ENCODE peak calls at places on chromosomes 16 and 17, in seven cellular contexts. L is H1, I is body of pancreas, P is pancreas, V is neural progenitor cell, G is endothelial cell of umbilical vein, C is right atrium auricular region. B is an unnamed sample. For H3K9me3, the result is how much of the 10 kb centered on the place peaks cover.

GRCh38 chr16:28553776-28554633 is at the start of gene SGF29:
- DNase-seq in C (peak), L (peak), V (peak), G (peak), P (peak), I (peak), B (peak)

GRCh38 chr17:31480067-31480466 is 88.6 kb downstream of the RAB11FIP4 start:
- DNase-seq in G (no peak), I (no peak), L (no peak), V (no peak), C (no peak), P (no peak), B (no peak)

GRCh38 chr17:49576906-49577650 is 1.4 kb downstream of the NXPH3 start:
- DNase-seq in I (no peak), C (no peak), G (no peak), V (no peak), L (no peak), P (no peak), B (peak)

GRCh38 chr17:82851381-82851780 is 11.6 kb upstream of the ZNF750 start:
- DNase-seq in P (peak), C (no peak), V (no peak), L (no peak), I (no peak), G (no peak), B (peak)

GRCh38 chr17:46201491-46201890 is 8.3 kb upstream of the KANSL1 start:
- DNase-seq in V (no peak), I (no peak), L (no peak), C (no peak), G (no peak), P (no peak), B (no peak)

GRCh38 chr16:922051-922450 is 48.7 kb downstream of the LMF1 start:
- DNase-seq in V (no peak), P (no peak), I (no peak), L (no peak), C (no peak), G (no peak), B (peak)

GRCh38 chr17:57676543-57676942 is 68.6 kb downstream of the CCDC182 start:
- DNase-seq in C (peak), V (no peak), P (no peak), G (no peak), L (peak), I (no peak), B (no peak)

GRCh38 chr16:85019659-85020245 is 7.8 kb upstream of the KIAA0513 start:
- DNase-seq in L (no peak), G (no peak), I (peak), V (no peak), C (no peak), P (no peak), B (peak)

GRCh38 chr16:84976644-84977400 is 34.5 kb downstream of the ZDHHC7 start:
- DNase-seq in G (peak), V (no peak), I (peak), P (no peak), L (no peak), C (no peak), B (no peak)

GRCh38 chr16:46882304-46882939 is 1.7 kb upstream of the GPT2 start:
- DNase-seq in G (no peak), V (no peak), L (no peak), C (no peak), I (no peak), P (no peak), B (no peak)

GRCh38 chr17:77382966-77383612 is 242.3 kb downstream of the SEC14L1 start:
- DNase-seq in V (no peak), G (no peak), P (no peak), C (no peak), I (no peak), L (no peak), B (no peak)

GRCh38 chr17:38926290-38927070 is 1.1 kb downstream of the LASP1NB start:
- DNase-seq in L (no peak), P (no peak), V (no peak), G (no peak), C (no peak), I (no peak), B (no peak)

GRCh38 chr17:41972571-41973411 is 6.2 kb downstream of the CNP start:
- DNase-seq in P (peak), C (no peak), G (no peak), I (peak), L (no peak), V (no peak), B (peak)

GRCh38 chr16:56424791-56425438 is 430 bp downstream of the AMFR start:
- DNase-seq in L (peak), I (peak), G (peak), C (no peak), P (peak), V (no peak), B (peak)

GRCh38 chr17:13036776-13037175 is 18.9 kb upstream of the ELAC2 start:
- DNase-seq in V (no peak), G (no peak), I (no peak), C (no peak), P (no peak), L (no peak), B (no peak)

GRCh38 chr17:7313890-7314718 is 1.1 kb downstream of the GPS2 start:
- DNase-seq in I (no peak), C (no peak), V (no peak), P (no peak), L (no peak), G (no peak), B (no peak)

GRCh38 chr16:11076259-11077018 is 132.1 kb downstream of the CLEC16A start:
- DNase-seq in I (no peak), L (no peak), C (no peak), P (peak), G (no peak), V (peak), B (no peak)

GRCh38 chr17:27751166-27751565 is 49.2 kb downstream of the NOS2 start:
- DNase-seq in I (no peak), V (no peak), C (no peak), L (peak), G (no peak), P (no peak), B (peak)

GRCh38 chr16:49478107-49478506 is 104.5 kb downstream of the C16orf78 start:
- DNase-seq in V (no peak), I (no peak), P (peak), G (no peak), L (no peak), C (no peak), B (peak)

GRCh38 chr16:85757341-85757822 is 6.5 kb upstream of the C16orf74 start:
- DNase-seq in C (no peak), V (no peak), L (no peak), P (no peak), I (no peak), G (no peak), B (no peak)

GRCh38 chr16:11632455-11632921 is 35.8 kb upstream of the SNN start:
- DNase-seq in I (peak), V (peak), L (no peak), G (peak), P (no peak), C (peak), B (peak)

GRCh38 chr17:77609553-77610517 is 348.7 kb upstream of the TNRC6C start:
- DNase-seq in L (peak), C (no peak), I (no peak), P (no peak), G (no peak), V (no peak), B (no peak)

GRCh38 chr17:15169676-15170075 is 95.5 kb downstream of the PMP22 start:
- DNase-seq in V (no peak), P (no peak), G (no peak), L (no peak), C (no peak), I (no peak), B (no peak)

GRCh38 chr16:79402356-79402755 is 198.2 kb downstream of the MAF start:
- DNase-seq in V (no peak), C (no peak), P (no peak), L (no peak), I (no peak), G (no peak), B (peak)

GRCh38 chr16:11191665-11192064 is 64.3 kb downstream of the SOCS1 start:
- DNase-seq in I (no peak), L (no peak), C (no peak), P (no peak), V (no peak), G (no peak), B (no peak)

GRCh38 chr17:80408872-80409271 is 6.1 kb upstream of the ENDOV start:
- DNase-seq in I (peak), C (no peak), G (peak), V (no peak), L (no peak), P (no peak), B (no peak)

GRCh38 chr17:1232331-1232730 is 37.9 kb upstream of the BHLHA9 start:
- DNase-seq in G (no peak), L (no peak), P (no peak), V (no peak), C (no peak), I (no peak), B (no peak)

GRCh38 chr16:82954224-82954929 is 327.6 kb downstream of the CDH13 start:
- DNase-seq in I (no peak), G (no peak), C (no peak), L (no peak), P (no peak), V (no peak), B (no peak)

GRCh38 chr16:88300463-88300835 is 82.3 kb upstream of the ZNF469 start:
- DNase-seq in C (no peak), P (no peak), G (no peak), L (no peak), V (no peak), I (no peak), B (peak)

GRCh38 chr17:68513932-68514331 is 1.7 kb downstream of the PRKAR1A start:
- DNase-seq in L (no peak), P (no peak), V (no peak), G (peak), C (no peak), I (no peak), B (no peak)

GRCh38 chr16:81179219-81179618 is 59.3 kb upstream of the BCO1 start:
- DNase-seq in P (no peak), I (no peak), C (no peak), L (no peak), G (no peak), V (no peak), B (no peak)

GRCh38 chr16:24150282-24150681 is 105.9 kb upstream of the CACNG3 start:
- DNase-seq in L (no peak), P (no peak), G (no peak), V (no peak), C (no peak), I (no peak), B (no peak)

GRCh38 chr16:57145964-57146647 is 39.7 kb downstream of the PSME3IP1 start:
- DNase-seq in V (no peak), P (no peak), I (no peak), G (no peak), C (no peak), L (no peak), B (no peak)

GRCh38 chr17:27888945-27889344 is 4.2 kb downstream of the LYRM9 start:
- DNase-seq in C (no peak), P (no peak), G (peak), L (peak), I (peak), V (peak), B (peak)

GRCh38 chr17:78532922-78533640 is 44.1 kb downstream of the DNAH17 start:
- DNase-seq in V (no peak), I (no peak), P (peak), L (no peak), C (no peak), G (peak), B (peak)

GRCh38 chr17:32569171-32570080 is 82.6 kb downstream of the CDK5R1 start:
- DNase-seq in P (no peak), L (peak), V (no peak), I (no peak), G (peak), C (no peak), B (no peak)

GRCh38 chr17:40443988-40444899 is 994 bp downstream of the IGFBP4 start:
- DNase-seq in I (no peak), V (no peak), G (peak), C (no peak), P (no peak), L (peak), B (no peak)

GRCh38 chr16:23148513-23149266 is 562 bp downstream of the USP31 start:
- DNase-seq in L (peak), V (peak), G (peak), P (peak), C (peak), I (peak), B (peak)

GRCh38 chr17:9932481-9932880 is 27.4 kb upstream of the RCVRN start:
- DNase-seq in C (no peak), V (no peak), L (no peak), I (no peak), P (no peak), G (no peak), B (no peak)

GRCh38 chr17:75061618-75062017 is 14.6 kb downstream of the KCTD2 start:
- DNase-seq in G (no peak), I (no peak), L (no peak), V (no peak), C (no peak), P (no peak), B (no peak)
- H3K27ac ChIP-seq in G (no peak), I (no peak), L (no peak), V (no peak), C (peak), P (no peak), B (no peak)

GRCh38 chr17:69969897-69970296 is 105.1 kb upstream of the KCNJ16 start:
- DNase-seq in I (no peak), V (no peak), G (no peak), C (no peak), P (no peak), L (no peak), B (no peak)

GRCh38 chr17:69978056-69978646 is 96.9 kb upstream of the KCNJ16 start:
- DNase-seq in C (no peak), V (no peak), G (no peak), L (no peak), P (no peak), I (no peak), B (no peak)

GRCh38 chr17:69972251-69972650 is 102.8 kb upstream of the KCNJ16 start:
- DNase-seq in L (no peak), G (no peak), P (no peak), C (no peak), V (no peak), I (no peak), B (no peak)

GRCh38 chr17:69975808-69976207 is 99.2 kb upstream of the KCNJ16 start:
- DNase-seq in P (no peak), L (no peak), C (no peak), G (no peak), V (no peak), I (no peak), B (no peak)
- H3K9me3 ChIP-seq in P (under half), L (under half), C (under half), G (under half), V (under half), I (under half), B (under half)

GRCh38 chr17:62965649-62966425 is at the start of gene TANC2:
- DNase-seq in V (peak), P (peak), C (peak), I (peak), G (peak), L (peak), B (peak)

GRCh38 chr17:62966426-62967110 is 533 bp downstream of the TANC2 start:
- DNase-seq in L (peak), P (peak), G (peak), V (peak), C (no peak), I (peak), B (peak)

GRCh38 chr17:62967111-62967449 is 1.0 kb downstream of the TANC2 start:
- DNase-seq in V (no peak), I (no peak), P (no peak), G (no peak), L (no peak), C (no peak), B (no peak)

GRCh38 chr17:62964506-62964905 is 1.5 kb upstream of the TANC2 start:
- DNase-seq in C (no peak), L (no peak), P (no peak), V (no peak), G (no peak), I (no peak), B (no peak)

DNA sequence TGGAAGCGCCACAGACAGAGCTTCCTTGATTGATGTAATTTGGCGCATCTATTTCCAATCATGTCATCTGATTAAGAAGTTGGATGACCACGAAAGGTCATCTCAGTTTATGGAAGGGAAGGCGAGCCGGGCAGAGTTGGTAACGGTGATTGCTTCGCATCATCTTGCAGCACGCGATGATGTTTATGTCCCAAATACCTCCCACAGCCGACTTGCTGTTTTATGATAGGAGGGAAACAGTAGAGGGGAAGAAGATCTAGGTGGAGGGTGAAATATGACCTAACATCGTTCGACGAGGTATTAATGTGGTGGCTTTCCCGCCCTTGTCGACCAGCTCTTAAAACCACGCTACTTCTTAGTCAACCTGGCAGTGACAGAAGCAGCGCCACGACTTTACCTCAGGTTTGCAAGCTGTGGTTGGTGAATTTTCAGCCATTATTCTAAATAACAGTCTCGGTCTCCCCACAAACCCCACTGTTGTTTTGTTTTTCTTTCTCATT is 836 bp upstream of the TANC2 start:
- DNase-seq in G (no peak), C (no peak), V (no peak), P (no peak), L (no peak), I (no peak), B (no peak)
- H3K27ac ChIP-seq in G (peak), C (peak), V (no peak), P (peak), L (no peak), I (peak), B (peak)

GRCh38 chr16:3057181-3058166 is 8.0 kb upstream of the IL32 start:
- DNase-seq in C (no peak), P (no peak), G (no peak), V (no peak), I (no peak), L (no peak), B (peak)
- H3K9me3 ChIP-seq in C (under half), P (under half), G (under half), V (under half), I (under half), L (under half), B (under half)